ENCODE peak calls at places on chromosomes 7 and 10, in nine cellular contexts. I, Q, T, G, U, E, Y, P and X are unnamed samples.

GRCh38 chr7:26348234-26348851 is 56.7 kb downstream of the SNX10 start:
- DNase-seq in I (peak), Q (no peak), T (no peak), G (no peak), U (no peak), E (no peak), Y (no peak), P (no peak), X (no peak)

GRCh38 chr10:123573236-123574147 is 92.7 kb upstream of the GPR26 start:
- DNase-seq in I (peak), Q (no peak), T (no peak), G (no peak), U (peak), E (no peak), Y (peak), P (peak), X (no peak)

GRCh38 chr7:128875523-128875948 is 12.9 kb downstream of the ATP6V1F start:
- DNase-seq in I (no peak), Q (no peak), T (no peak), G (no peak), U (peak), E (no peak), Y (no peak), P (no peak), X (no peak)

GRCh38 chr10:32143302-32143847 is 87.2 kb upstream of the KIF5B start:
- DNase-seq in I (no peak), Q (no peak), T (no peak), G (no peak), U (no peak), E (no peak), Y (no peak), P (no peak), X (no peak)

GRCh38 chr7:1928555-1929348 is 258.7 kb downstream of the ELFN1 start:
- DNase-seq in I (peak), Q (peak), T (no peak), G (no peak), U (peak), E (no peak), Y (peak), P (no peak), X (no peak)

GRCh38 chr7:66952343-66953043 is 31.5 kb downstream of the TMEM248 start:
- DNase-seq in I (no peak), Q (no peak), T (no peak), G (peak), U (no peak), E (peak), Y (no peak), P (peak), X (no peak)

GRCh38 chr10:122713091-122713885 is 13.6 kb upstream of the C10orf120 start:
- DNase-seq in I (no peak), Q (no peak), T (no peak), G (no peak), U (no peak), E (no peak), Y (no peak), P (no peak), X (no peak)

GRCh38 chr7:27784399-27785053 is 44.6 kb downstream of the TAX1BP1 start:
- DNase-seq in I (no peak), Q (no peak), T (no peak), G (peak), U (no peak), E (peak), Y (no peak), P (peak), X (no peak)

GRCh38 chr10:1809139-1809755 is 71.9 kb upstream of the ADARB2 start:
- DNase-seq in I (no peak), Q (peak), T (no peak), G (no peak), U (no peak), E (no peak), Y (no peak), P (no peak), X (peak)

GRCh38 chr7:47571355-47572100 is 10.4 kb downstream of the TNS3 start:
- DNase-seq in I (peak), Q (peak), T (peak), G (peak), U (peak), E (peak), Y (peak), P (no peak), X (no peak)

GRCh38 chr7:23293500-23294073 is 5.6 kb upstream of the MALSU1 start:
- DNase-seq in I (no peak), Q (peak), T (no peak), G (no peak), U (no peak), E (no peak), Y (no peak), P (no peak), X (no peak)

DNA sequence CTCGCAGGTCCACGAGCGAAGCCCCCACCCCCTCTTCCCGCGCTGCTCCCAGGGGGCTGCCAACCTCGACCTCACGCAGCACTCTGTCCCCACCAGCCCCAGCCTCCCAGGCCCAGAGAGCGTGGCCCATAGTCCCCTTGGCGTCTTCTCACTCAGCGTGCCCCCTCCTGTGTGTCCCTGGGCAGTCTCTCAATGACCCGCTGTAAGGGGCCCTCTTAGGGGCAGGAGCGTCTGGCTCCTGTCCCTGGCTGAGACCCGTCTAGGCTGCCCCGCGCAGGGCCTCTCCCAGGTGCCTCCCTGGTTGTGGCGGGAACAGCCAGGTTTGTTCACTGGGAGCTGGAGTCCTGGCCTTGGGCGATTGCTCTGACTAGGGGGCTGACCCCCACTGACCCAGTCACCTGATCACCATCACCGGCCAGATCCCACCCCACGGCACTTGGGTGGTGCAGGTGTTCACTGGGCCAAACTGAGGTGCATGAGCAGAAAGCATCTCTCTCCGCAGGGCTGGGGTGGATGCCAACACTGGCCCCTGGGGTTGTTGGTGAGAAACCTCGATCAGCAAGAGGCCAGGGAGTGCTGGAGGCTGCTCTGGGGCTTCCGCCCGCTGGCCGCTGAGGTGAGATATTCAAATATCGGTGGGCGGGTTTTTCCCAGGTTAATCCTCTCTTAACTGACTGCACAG is 12.6 kb upstream of the WDFY4 start:
- DNase-seq in I (no peak), Q (peak), T (no peak), G (no peak), U (no peak), E (no peak), Y (no peak), P (no peak), X (no peak)
- H3K27ac ChIP-seq in I (no peak), Q (no peak), T (no peak), G (no peak), U (no peak), E (no peak), Y (no peak), P (no peak), X (no peak)

GRCh38 chr10:48880016-48880705 is 59.5 kb downstream of the LRRC18 start:
- DNase-seq in I (no peak), Q (no peak), T (no peak), G (no peak), U (no peak), E (no peak), Y (peak), P (no peak), X (no peak)

GRCh38 chr10:48879476-48879875 is 60.2 kb downstream of the LRRC18 start:
- DNase-seq in I (no peak), Q (no peak), T (no peak), G (no peak), U (no peak), E (no peak), Y (peak), P (no peak), X (no peak)

GRCh38 chr10:48881937-48882336 is 57.7 kb downstream of the LRRC18 start:
- DNase-seq in I (no peak), Q (no peak), T (no peak), G (no peak), U (no peak), E (no peak), Y (peak), P (no peak), X (no peak)

GRCh38 chr10:48882881-48883280 is 56.8 kb downstream of the LRRC18 start:
- DNase-seq in I (no peak), Q (no peak), T (no peak), G (no peak), U (no peak), E (no peak), Y (no peak), P (no peak), X (no peak)

GRCh38 chr10:48878091-48878490 is 61.5 kb downstream of the LRRC18 start:
- DNase-seq in I (no peak), Q (no peak), T (no peak), G (no peak), U (no peak), E (no peak), Y (no peak), P (no peak), X (no peak)
- H3K27ac ChIP-seq in I (no peak), Q (no peak), T (no peak), G (no peak), U (no peak), E (no peak), Y (no peak), P (no peak), X (no peak)

GRCh38 chr7:124762611-124763143 is 2.9 kb downstream of the GPR37 start:
- DNase-seq in I (peak), Q (no peak), T (peak), G (peak), U (no peak), E (peak), Y (no peak), P (peak), X (peak)
- H3K27ac ChIP-seq in I (no peak), Q (no peak), T (peak), G (no peak), U (no peak), E (peak), Y (no peak), P (no peak), X (peak)

GRCh38 chr7:32865448-32865847 is 26.1 kb downstream of the KBTBD2 start:
- DNase-seq in I (no peak), Q (no peak), T (no peak), G (no peak), U (no peak), E (no peak), Y (no peak), P (no peak), X (no peak)
- H3K27ac ChIP-seq in I (no peak), Q (no peak), T (no peak), G (no peak), U (no peak), E (no peak), Y (no peak), P (no peak), X (no peak)

DNA sequence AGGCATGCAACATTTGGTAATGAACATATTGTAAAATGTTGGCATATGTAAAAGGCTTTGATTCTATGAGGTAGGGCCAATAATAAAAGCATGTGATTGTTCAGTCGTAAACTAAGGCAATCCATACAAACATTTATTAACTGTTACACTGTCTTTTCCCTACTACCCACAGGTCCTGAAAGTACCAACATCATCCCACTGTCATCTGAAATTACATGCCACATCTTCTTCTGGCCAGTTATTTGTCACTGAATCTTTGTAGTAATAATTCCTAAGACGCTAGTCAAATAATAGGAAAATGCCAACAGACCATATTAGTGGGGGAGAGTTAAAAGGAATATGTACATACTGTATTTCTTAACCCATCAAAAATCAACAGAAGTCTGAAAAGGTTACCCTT is 27.2 kb downstream of the DNAJC1 start:
- DNase-seq in I (no peak), Q (no peak), T (no peak), G (no peak), U (no peak), E (no peak), Y (no peak), P (no peak), X (no peak)
- H3K27ac ChIP-seq in I (no peak), Q (no peak), T (no peak), G (no peak), U (no peak), E (no peak), Y (no peak), P (no peak), X (peak)

GRCh38 chr7:55565693-55566092 is 6.6 kb downstream of the VOPP1 start:
- DNase-seq in I (no peak), Q (no peak), T (no peak), G (no peak), U (no peak), E (no peak), Y (no peak), P (no peak), X (no peak)
- H3K27ac ChIP-seq in I (no peak), Q (no peak), T (no peak), G (no peak), U (no peak), E (no peak), Y (no peak), P (no peak), X (no peak)